ENCODE peak calls at places on chromosomes 13 and 19, in five cellular contexts. Q is HFFc6, V is stomach, P is ovary, T is tibial artery. G is an unnamed sample.

GRCh38 chr13:30567072-30567471 is 50.6 kb upstream of the USPL1 start:
- DNase-seq in P (no peak), V (no peak), Q (no peak), T (no peak), G (no peak)

GRCh38 chr13:36819811-36820140 is 754 bp downstream of the RFXAP start:
- DNase-seq in Q (no peak), T (no peak), P (peak), V (no peak), G (no peak)

GRCh38 chr13:72149701-72150100 is 282.7 kb upstream of the DACH1 start:
- DNase-seq in P (no peak), Q (no peak), V (no peak), T (no peak), G (no peak)

GRCh38 chr13:112345826-112346172 is 30.4 kb upstream of the SPACA7 start:
- DNase-seq in V (no peak), P (no peak), Q (no peak), T (no peak), G (no peak)

GRCh38 chr19:35897706-35898451 is 2.5 kb downstream of the NFKBID start:
- DNase-seq in Q (no peak), P (no peak), T (no peak), V (no peak), G (no peak)

GRCh38 chr13:94345374-94346195 is 133.9 kb downstream of the DCT start:
- DNase-seq in Q (peak), P (no peak), T (no peak), V (no peak), G (no peak)

GRCh38 chr19:51139299-51140018 is 2.6 kb upstream of the SIGLEC7 start:
- DNase-seq in Q (no peak), T (peak), P (no peak), V (no peak), G (no peak)

GRCh38 chr13:23765531-23765930 is 123.7 kb downstream of the MIPEP start:
- DNase-seq in P (no peak), Q (no peak), V (no peak), T (no peak), G (no peak)

GRCh38 chr19:11238781-11239376 is 540 bp upstream of the ANGPTL8 start:
- DNase-seq in V (no peak), P (no peak), T (no peak), Q (no peak), G (no peak)

GRCh38 chr19:50300051-50300450 is 29.1 kb downstream of the KCNC3 start:
- DNase-seq in T (no peak), Q (no peak), V (no peak), P (no peak), G (no peak)

GRCh38 chr19:38898788-38899446 is 501 bp downstream of the SIRT2 start:
- DNase-seq in T (no peak), V (peak), P (no peak), Q (peak), G (no peak)

GRCh38 chr13:20090349-20090748 is 70.5 kb downstream of the GJA3 start:
- DNase-seq in Q (no peak), P (no peak), V (no peak), T (no peak), G (no peak)

GRCh38 chr13:113652404-113653263 is 5.4 kb downstream of the ATP4B start:
- DNase-seq in Q (no peak), T (peak), V (peak), P (no peak), G (no peak)

GRCh38 chr19:46000497-46001246 is 5.4 kb downstream of the CCDC61 start:
- DNase-seq in Q (no peak), P (no peak), T (no peak), V (peak), G (no peak)

GRCh38 chr13:29758591-29759114 is 91.8 kb downstream of the UBL3 start:
- DNase-seq in P (no peak), T (no peak), V (peak), Q (peak), G (no peak)

GRCh38 chr19:55473613-55474012 is 2.8 kb upstream of the ZNF628 start:
- DNase-seq in V (no peak), Q (no peak), P (no peak), T (no peak), G (no peak)

GRCh38 chr19:40982594-40983101 is 8.4 kb upstream of the CYP2B6 start:
- DNase-seq in Q (peak), P (no peak), V (no peak), T (no peak), G (no peak)

GRCh38 chr19:43534811-43535761 is 2.1 kb downstream of the ZNF575 start:
- DNase-seq in T (peak), Q (peak), P (peak), V (peak), G (no peak)

GRCh38 chr13:62613819-62614218 is 1198.2 kb upstream of the PCDH20 start:
- DNase-seq in V (no peak), P (no peak), T (no peak), Q (no peak), G (no peak)

GRCh38 chr13:24203726-24204295 is 43.3 kb downstream of the SPATA13 start:
- DNase-seq in P (no peak), V (no peak), T (no peak), Q (no peak), G (no peak)

GRCh38 chr19:18586311-18586710 is 2.3 kb upstream of the REX1BD start:
- DNase-seq in Q (no peak), T (no peak), V (no peak), P (no peak), G (no peak)

GRCh38 chr13:112638157-112638750 is 50.3 kb upstream of the TUBGCP3 start:
- DNase-seq in P (no peak), T (no peak), Q (no peak), V (no peak), G (no peak)

GRCh38 chr19:53969366-53969765 is 6.6 kb downstream of the CACNG8 start:
- DNase-seq in Q (no peak), V (no peak), T (no peak), P (no peak), G (no peak)
- TF ChIP-seq CTCF in Q (no peak), V (no peak), T (no peak), P (no peak), G (no peak)

GRCh38 chr13:32538621-32539246 is at the start of gene N4BP2L2:
- DNase-seq in T (peak), Q (peak), V (peak), P (peak), G (peak)
- TF ChIP-seq CTCF in T (peak), Q (peak), V (no peak), P (peak), G (peak)

DNA sequence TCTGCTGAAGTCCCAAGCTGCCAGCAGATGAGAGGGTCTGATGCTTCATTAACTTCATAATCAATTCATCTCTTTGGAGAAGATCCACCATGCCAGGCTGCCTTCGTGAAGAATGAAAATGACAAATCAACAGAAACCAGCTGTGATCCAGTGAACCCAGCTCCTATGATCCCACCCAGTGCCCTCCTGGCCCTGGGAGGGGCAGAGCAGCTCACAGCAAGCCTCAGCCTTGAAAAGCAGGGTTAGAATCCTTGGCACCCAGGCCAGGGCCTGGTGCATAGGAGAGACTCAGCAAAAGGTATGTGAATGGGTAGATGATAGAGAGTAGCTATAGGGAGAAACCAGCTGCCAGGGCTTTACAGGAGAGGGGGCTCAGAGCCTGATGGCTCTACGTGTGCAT is 43.6 kb upstream of the UQCRFS1 start:
- DNase-seq in Q (no peak), V (no peak), P (no peak), T (no peak), G (no peak)
- TF ChIP-seq CTCF in Q (no peak), V (no peak), P (no peak), T (no peak), G (no peak)

DNA sequence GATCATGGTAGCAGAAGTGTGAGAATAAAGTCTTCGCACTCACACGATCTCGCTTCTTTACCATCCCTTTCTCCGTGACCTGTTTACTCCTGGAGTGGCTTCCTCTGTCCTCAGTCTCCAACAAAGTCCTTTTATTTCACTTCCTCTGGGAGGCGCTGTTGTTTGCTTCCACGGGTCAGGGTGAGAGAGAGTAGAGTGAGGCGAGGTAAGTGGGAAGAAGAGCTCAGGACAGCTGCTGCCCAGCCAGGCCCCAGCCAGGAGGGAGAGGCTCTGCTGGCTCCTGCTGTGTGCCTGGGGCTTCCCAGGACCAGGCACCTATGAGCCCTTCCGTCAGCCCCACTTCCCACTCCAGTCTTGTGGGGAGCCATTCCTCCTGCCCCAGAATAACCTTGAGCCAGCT is 242.1 kb downstream of the FGF9 start:
- DNase-seq in V (no peak), P (no peak), T (no peak), Q (no peak), G (no peak)
- TF ChIP-seq CTCF in V (no peak), P (no peak), T (no peak), Q (no peak), G (no peak)

GRCh38 chr13:39810091-39810877 is 154.8 kb downstream of the COG6 start:
- DNase-seq in T (no peak), P (no peak), Q (no peak), V (no peak), G (no peak)
- TF ChIP-seq CTCF in T (no peak), P (no peak), Q (no peak), V (no peak), G (no peak)

DNA sequence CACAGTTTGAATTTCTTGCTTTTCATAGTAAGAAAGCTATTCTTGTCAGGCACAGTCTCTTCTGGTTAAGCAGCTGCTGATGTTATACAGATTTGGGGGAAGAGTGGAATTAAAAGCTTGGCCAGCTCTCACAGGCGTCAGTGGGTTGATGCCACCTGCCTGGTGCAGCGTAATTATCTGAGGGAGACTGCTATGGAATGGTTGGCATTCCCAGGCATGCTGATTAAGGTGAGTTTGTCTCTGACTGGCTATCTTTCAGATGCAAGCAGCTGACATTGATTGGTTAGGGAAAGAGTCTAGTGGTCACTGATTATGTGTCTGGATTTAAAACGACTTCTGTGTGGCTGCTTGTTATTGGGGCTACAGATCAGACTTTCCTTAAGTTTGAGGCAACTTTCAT is 948.4 kb downstream of the UQCRFS1 start:
- DNase-seq in Q (no peak), V (no peak), P (no peak), T (no peak), G (no peak)
- TF ChIP-seq CTCF in Q (no peak), V (no peak), P (no peak), T (no peak), G (no peak)

G was measured in Panc1.